ENCODE peak calls at places on chromosomes 4 and X, in six cellular contexts. W is M059J; L is effector CD4-positive, alpha-beta T cell; A is right cardiac atrium; B is epithelial cell of esophagus; G is pulmonary artery endothelial cell. M is an unnamed sample.

GRCh38 chrX:77510007-77510406 is 62.8 kb downstream of the FGF16 start:
- DNase-seq in W (peak), L (no peak), A (no peak), B (peak), G (no peak), M (no peak)

GRCh38 chr4:148565801-148566200 is 123.6 kb upstream of the NR3C2 start:
- DNase-seq in W (no peak), L (no peak), A (no peak), B (no peak), G (no peak), M (no peak)

GRCh38 chr4:80324171-80324570 is 11.4 kb upstream of the CFAP299 start:
- DNase-seq in W (no peak), L (no peak), A (no peak), B (no peak), G (no peak), M (no peak)

GRCh38 chr4:117640836-117641235 is 393.4 kb upstream of the NDST3 start:
- DNase-seq in W (no peak), L (no peak), A (no peak), B (no peak), G (no peak), M (no peak)

GRCh38 chr4:26533685-26534084 is 43.4 kb upstream of the CCKAR start:
- DNase-seq in W (no peak), L (no peak), A (no peak), B (no peak), G (no peak), M (no peak)

GRCh38 chrX:150486011-150486410 is 82.4 kb upstream of the MTM1 start:
- DNase-seq in W (peak), L (peak), A (peak), B (peak), G (no peak), M (no peak)

GRCh38 chr4:173399016-173399415 is at the start of gene SCRG1:
- DNase-seq in W (no peak), L (no peak), A (peak), B (no peak), G (no peak), M (no peak)

GRCh38 chrX:46637937-46638336 is 64.4 kb downstream of the CHST7 start:
- DNase-seq in W (peak), L (no peak), A (no peak), B (no peak), G (no peak), M (no peak)

GRCh38 chr4:142944565-142944964 is 98.5 kb upstream of the INPP4B start:
- DNase-seq in W (no peak), L (no peak), A (no peak), B (no peak), G (no peak), M (no peak)

GRCh38 chr4:154049457-154050181 is 260.7 kb upstream of the SFRP2 start:
- DNase-seq in W (peak), L (no peak), A (no peak), B (peak), G (no peak), M (no peak)

GRCh38 chrX:109484886-109485285 is 3.0 kb upstream of the GUCY2F start:
- DNase-seq in W (no peak), L (no peak), A (no peak), B (peak), G (no peak), M (no peak)

GRCh38 chr4:168863719-168864632 is 146.1 kb downstream of the CBR4 start:
- DNase-seq in W (no peak), L (no peak), A (no peak), B (no peak), G (no peak), M (no peak)

GRCh38 chr4:48331577-48332340 is 9.6 kb upstream of the SLAIN2 start:
- DNase-seq in W (peak), L (no peak), A (no peak), B (peak), G (no peak), M (no peak)

GRCh38 chr4:172791841-172792240 is 376.8 kb upstream of the GALNT7 start:
- DNase-seq in W (no peak), L (no peak), A (no peak), B (no peak), G (no peak), M (no peak)

GRCh38 chr4:11843340-11843739 is 414.6 kb upstream of the HS3ST1 start:
- DNase-seq in W (no peak), L (no peak), A (no peak), B (no peak), G (no peak), M (no peak)

GRCh38 chrX:80511969-80512760 is 91.9 kb downstream of the TENT5D start:
- DNase-seq in W (peak), L (no peak), A (no peak), B (peak), G (no peak), M (no peak)

GRCh38 chrX:25858273-25858880 is 279.8 kb upstream of the MAGEB18 start:
- DNase-seq in W (no peak), L (no peak), A (no peak), B (peak), G (no peak), M (no peak)

GRCh38 chrX:45801554-45801953 is 600.9 kb upstream of the DIPK2B start:
- DNase-seq in W (peak), L (no peak), A (no peak), B (peak), G (no peak), M (no peak)

GRCh38 chr4:53633608-53634007 is 42.3 kb upstream of the LNX1 start:
- DNase-seq in W (peak), L (no peak), A (no peak), B (peak), G (no peak), M (no peak)